ENCODE peak calls at places on chromosomes 2 and 18, in eight cellular contexts. S is neural crest cell, Y is epithelial cell of esophagus, E is omental fat pad, T is GM10248, M is MCF 10A, B is GM23338, J is body of pancreas. V is an unnamed sample.

GRCh38 chr2:45112750-45113149 is 103.5 kb upstream of the SIX2 start:
- DNase-seq in S (no peak), Y (no peak), E (no peak), T (no peak), M (no peak), B (no peak), J (no peak), V (no peak)

GRCh38 chr2:213036836-213037235 is 114.6 kb downstream of the IKZF2 start:
- DNase-seq in S (no peak), Y (peak; percentile 17), E (no peak), T (no peak), M (no peak), B (no peak), J (no peak), V (peak; percentile 21)

GRCh38 chr2:68426885-68427579 is 40.1 kb downstream of the FBXO48 start:
- DNase-seq in S (no peak), Y (peak; percentile 49), E (no peak), T (no peak), M (peak; percentile 78), B (no peak), J (no peak), V (peak; percentile 71)

GRCh38 chr18:7174359-7175107 is 56.4 kb upstream of the LRRC30 start:
- DNase-seq in S (no peak), Y (peak; percentile 17), E (no peak), T (no peak), M (no peak), B (peak; percentile 28), J (peak; percentile 50), V (no peak)

GRCh38 chr2:164816900-164817299 is 24.7 kb downstream of the COBLL1 start:
- DNase-seq in S (no peak), Y (no peak), E (no peak), T (no peak), M (no peak), B (no peak), J (no peak), V (no peak)

GRCh38 chr2:72780483-72780882 is 45.4 kb downstream of the EXOC6B start:
- DNase-seq in S (no peak), Y (peak; percentile 70), E (no peak), T (no peak), M (peak; percentile 80), B (no peak), J (no peak), V (peak; percentile 64)

GRCh38 chr18:24530630-24531111 is 70.2 kb downstream of the HRH4 start:
- DNase-seq in S (no peak), Y (peak; percentile 50), E (peak; percentile 29), T (no peak), M (peak; percentile 72), B (no peak), J (no peak), V (peak; percentile 20)

GRCh38 chr2:230614040-230614439 is 98.6 kb upstream of the CAB39 start:
- DNase-seq in S (no peak), Y (no peak), E (no peak), T (no peak), M (no peak), B (no peak), J (no peak), V (no peak)

GRCh38 chr18:2963048-2963447 is 49.9 kb downstream of the LPIN2 start:
- DNase-seq in S (no peak), Y (no peak), E (no peak), T (no peak), M (no peak), B (no peak), J (no peak), V (no peak)

GRCh38 chr2:130766037-130766436 is 10.7 kb downstream of the AMER3 start:
- DNase-seq in S (no peak), Y (no peak), E (no peak), T (no peak), M (no peak), B (no peak), J (no peak), V (no peak)

GRCh38 chr2:152161598-152161997 is 14.0 kb downstream of the STAM2 start:
- DNase-seq in S (no peak), Y (no peak), E (no peak), T (no peak), M (no peak), B (no peak), J (no peak), V (no peak)

GRCh38 chr2:146312899-146313298 is 1531.9 kb upstream of the ACVR2A start:
- DNase-seq in S (no peak), Y (peak; percentile 17), E (no peak), T (no peak), M (peak; percentile 26), B (peak; percentile 1), J (no peak), V (peak; percentile 51)

GRCh38 chr2:62713837-62714236 is 8.3 kb downstream of the EHBP1 start:
- DNase-seq in S (no peak), Y (peak; percentile 13), E (no peak), T (no peak), M (peak; percentile 3), B (no peak), J (no peak), V (peak; percentile 19)

GRCh38 chr2:226760412-226761194 is 39.0 kb downstream of the IRS1 start:
- DNase-seq in S (no peak), Y (peak; percentile 57), E (no peak), T (no peak), M (peak; percentile 27), B (no peak), J (no peak), V (peak; percentile 42)

GRCh38 chr2:69943841-69944604 is 17.4 kb downstream of the ASPRV1 start:
- DNase-seq in S (no peak), Y (no peak), E (no peak), T (no peak), M (no peak), B (no peak), J (no peak), V (no peak)

GRCh38 chr2:197255550-197255949 is 55.0 kb downstream of the ANKRD44 start:
- DNase-seq in S (peak; percentile 26), Y (no peak), E (no peak), T (peak; percentile 90), M (no peak), B (peak; percentile 44), J (no peak), V (no peak)

GRCh38 chr2:71783815-71784214 is 330.5 kb downstream of the DYSF start:
- DNase-seq in S (no peak), Y (no peak), E (no peak), T (peak; percentile 2), M (no peak), B (no peak), J (no peak), V (no peak)

GRCh38 chr2:196823750-196824149 is 14.6 kb upstream of the C2orf66 start:
- DNase-seq in S (no peak), Y (peak; percentile 80), E (no peak), T (no peak), M (peak; percentile 33), B (no peak), J (no peak), V (peak; percentile 88)

GRCh38 chr2:72629062-72629461 is 196.8 kb downstream of the EXOC6B start:
- DNase-seq in S (no peak), Y (no peak), E (no peak), T (no peak), M (no peak), B (no peak), J (no peak), V (no peak)

DNA sequence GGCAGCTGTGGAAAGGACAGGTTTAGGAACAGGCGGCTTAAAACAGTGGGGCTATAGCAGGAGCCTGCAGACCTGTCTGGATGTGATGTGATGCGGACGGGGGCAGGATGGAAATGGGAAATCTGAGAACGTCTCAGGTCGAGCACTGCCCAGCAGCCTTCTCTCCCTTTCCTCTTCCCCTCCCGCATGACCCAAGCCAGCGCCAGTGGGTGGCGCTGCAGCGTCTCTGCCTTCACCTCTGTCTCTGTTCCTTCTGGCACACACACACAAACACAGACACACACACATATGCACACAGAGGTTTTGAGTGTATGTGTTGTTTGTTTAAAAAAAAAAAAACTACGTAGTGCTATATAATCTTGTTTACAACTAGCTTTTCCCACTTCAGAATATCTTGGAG is 82.0 kb upstream of the SLC66A3 start:
- DNase-seq in S (peak; percentile 63), Y (peak; percentile 21), E (no peak), T (no peak), M (peak; percentile 46), B (peak; percentile 85), J (peak; percentile 57), V (peak; percentile 28)
- TF ChIP-seq CTCF in S (peak; percentile 64), Y (peak; percentile 42), E (no peak), T (peak; percentile 45), M (no peak), B (peak; percentile 88), J (peak; percentile 41), V (peak; percentile 71)

GRCh38 chr18:48453330-48454063 is 44.3 kb upstream of the ZBTB7C start:
- DNase-seq in S (no peak), Y (peak; percentile 84), E (no peak), T (no peak), M (no peak), B (no peak), J (no peak), V (peak; percentile 85)
- TF ChIP-seq CTCF in S (no peak), Y (no peak), E (no peak), T (no peak), M (no peak), B (no peak), J (no peak), V (peak; percentile 6)

GRCh38 chr2:208466133-208466919 is 59.7 kb downstream of the PTH2R start:
- DNase-seq in S (peak; percentile 14), Y (peak; percentile 65), E (no peak), T (peak; percentile 26), M (peak; percentile 68), B (peak; percentile 90), J (peak; percentile 32), V (peak; percentile 42)
- TF ChIP-seq CTCF in S (peak; percentile 79), Y (peak; percentile 87), E (no peak), T (peak; percentile 55), M (peak; percentile 75), B (peak; percentile 82), J (peak; percentile 70), V (peak; percentile 77)

DNA sequence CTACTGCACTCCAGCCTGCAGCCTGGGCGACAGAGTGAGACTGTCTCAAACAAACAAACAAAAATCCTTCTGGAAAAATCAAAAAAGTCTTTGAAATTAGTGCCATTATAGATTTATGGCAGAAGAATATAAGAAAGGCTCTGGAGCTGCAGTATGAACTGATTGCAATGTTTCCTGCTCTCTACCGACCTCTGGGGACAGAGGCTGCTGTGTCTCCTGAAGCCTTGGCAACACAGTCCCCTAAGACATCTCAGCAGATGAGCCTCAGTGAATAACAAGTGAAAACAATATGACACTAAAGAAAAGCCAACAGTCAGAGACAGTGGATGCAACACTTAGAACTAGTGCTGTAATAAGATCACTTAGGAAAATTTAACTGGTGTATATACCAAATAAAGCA is 494.9 kb upstream of the LRATD1 start:
- DNase-seq in S (peak; percentile 1), Y (peak; percentile 15), E (no peak), T (no peak), M (peak; percentile 6), B (peak; percentile 54), J (no peak), V (peak; percentile 22)
- TF ChIP-seq CTCF in S (peak; percentile 57), Y (peak; percentile 42), E (no peak), T (no peak), M (no peak), B (peak; percentile 53), J (no peak), V (peak; percentile 50)

V was measured in bronchial epithelial cell.